ENCODE peak calls at places on chromosome 16, in ten cellular contexts. N is neural progenitor cell, W is GM23338, Y is foreskin fibroblast, U is heart right ventricle, H is GM13977, X is progenitor cell of endocrine pancreas, Q is A549, L is glutamatergic neuron, R is spleen. D is an unnamed sample.
A peak's percentile ranks its signal among the peaks of the same experiment; 100 is the strongest.

GRCh38 chr16:66881560-66881959 is 1.2 kb downstream of the PDP2 start:
- DNase-seq in N (no peak), W (no peak), Y (no peak), U (no peak), H (no peak), X (no peak), Q (no peak), L (no peak), R (no peak), D (no peak)

GRCh38 chr16:3198334-3199072 is 10.5 kb downstream of the OR1F1 start:
- DNase-seq in N (no peak), W (no peak), Y (no peak), U (no peak), H (no peak), X (no peak), Q (no peak), L (no peak), R (no peak), D (no peak)

GRCh38 chr16:81319221-81319912 is 4.6 kb downstream of the GAN start:
- DNase-seq in N (no peak), W (no peak), Y (peak; percentile 41), U (no peak), H (no peak), X (no peak), Q (no peak), L (no peak), R (no peak), D (no peak)

GRCh38 chr16:77383606-77384187 is 51.1 kb downstream of the ADAMTS18 start:
- DNase-seq in N (no peak), W (no peak), Y (no peak), U (no peak), H (no peak), X (no peak), Q (no peak), L (no peak), R (no peak), D (no peak)

GRCh38 chr16:14070877-14071575 is at the start of gene MRTFB:
- DNase-seq in N (peak; percentile 95), W (peak; percentile 86), Y (peak; percentile 41), U (peak; percentile 77), H (peak; percentile 92), X (peak; percentile 98), Q (peak; percentile 76), L (peak; percentile 92), R (peak; percentile 92), D (peak; percentile 91)

GRCh38 chr16:81500833-81501521 is 56.4 kb downstream of the CMIP start:
- DNase-seq in N (no peak), W (no peak), Y (peak; percentile 61), U (no peak), H (no peak), X (no peak), Q (no peak), L (no peak), R (peak; percentile 82), D (no peak)

GRCh38 chr16:4692460-4693295 is 684 bp upstream of the NUDT16L1 start:
- DNase-seq in N (peak; percentile 53), W (peak; percentile 46), Y (no peak), U (no peak), H (no peak), X (no peak), Q (peak; percentile 24), L (no peak), R (peak; percentile 82), D (peak; percentile 63)

GRCh38 chr16:28964527-28964926 is 10.1 kb upstream of the SPNS1 start:
- DNase-seq in N (no peak), W (no peak), Y (no peak), U (no peak), H (no peak), X (no peak), Q (no peak), L (no peak), R (no peak), D (no peak)

GRCh38 chr16:81558077-81558443 is 113.5 kb downstream of the CMIP start:
- DNase-seq in N (no peak), W (no peak), Y (no peak), U (no peak), H (no peak), X (no peak), Q (no peak), L (no peak), R (no peak), D (no peak)

GRCh38 chr16:11670171-11671131 is 2.2 kb downstream of the SNN start:
- DNase-seq in N (no peak), W (no peak), Y (no peak), U (no peak), H (peak; percentile 70), X (no peak), Q (no peak), L (peak; percentile 68), R (peak; percentile 84), D (peak; percentile 77)

GRCh38 chr16:16155234-16155633 is 68.1 kb downstream of the ABCC6 start:
- DNase-seq in N (no peak), W (no peak), Y (no peak), U (no peak), H (no peak), X (no peak), Q (no peak), L (no peak), R (no peak), D (no peak)

GRCh38 chr16:17058471-17058870 is 412.3 kb downstream of the XYLT1 start:
- DNase-seq in N (no peak), W (no peak), Y (no peak), U (no peak), H (no peak), X (no peak), Q (no peak), L (no peak), R (no peak), D (no peak)

GRCh38 chr16:22897184-22897583 is 83.2 kb downstream of the HS3ST2 start:
- DNase-seq in N (no peak), W (no peak), Y (no peak), U (no peak), H (no peak), X (no peak), Q (no peak), L (no peak), R (no peak), D (no peak)

GRCh38 chr16:11256657-11257130 is 690 bp upstream of the SOCS1 start:
- DNase-seq in N (peak; percentile 71), W (peak; percentile 71), Y (peak; percentile 48), U (peak; percentile 63), H (no peak), X (peak; percentile 42), Q (peak; percentile 38), L (peak; percentile 80), R (no peak), D (no peak)

GRCh38 chr16:56726283-56726682 is 3.6 kb upstream of the NUP93 start:
- DNase-seq in N (no peak), W (no peak), Y (no peak), U (no peak), H (no peak), X (no peak), Q (no peak), L (no peak), R (no peak), D (no peak)

GRCh38 chr16:17177968-17178880 is 292.5 kb downstream of the XYLT1 start:
- DNase-seq in N (peak; percentile 39), W (peak; percentile 41), Y (peak; percentile 18), U (no peak), H (no peak), X (no peak), Q (no peak), L (no peak), R (no peak), D (no peak)

GRCh38 chr16:4556112-4556511 is at the start of gene C16orf96:
- DNase-seq in N (no peak), W (no peak), Y (no peak), U (no peak), H (no peak), X (no peak), Q (no peak), L (no peak), R (no peak), D (no peak)

GRCh38 chr16:75219838-75220237 is 1.1 kb downstream of the CTRB1 start:
- DNase-seq in N (no peak), W (no peak), Y (no peak), U (no peak), H (no peak), X (no peak), Q (no peak), L (no peak), R (no peak), D (no peak)
- TF ChIP-seq CTCF in N (no peak), W (no peak), Y (no peak), U (no peak), H (no peak), X (no peak), Q (no peak), L (no peak), R (no peak), D (no peak)

DNA sequence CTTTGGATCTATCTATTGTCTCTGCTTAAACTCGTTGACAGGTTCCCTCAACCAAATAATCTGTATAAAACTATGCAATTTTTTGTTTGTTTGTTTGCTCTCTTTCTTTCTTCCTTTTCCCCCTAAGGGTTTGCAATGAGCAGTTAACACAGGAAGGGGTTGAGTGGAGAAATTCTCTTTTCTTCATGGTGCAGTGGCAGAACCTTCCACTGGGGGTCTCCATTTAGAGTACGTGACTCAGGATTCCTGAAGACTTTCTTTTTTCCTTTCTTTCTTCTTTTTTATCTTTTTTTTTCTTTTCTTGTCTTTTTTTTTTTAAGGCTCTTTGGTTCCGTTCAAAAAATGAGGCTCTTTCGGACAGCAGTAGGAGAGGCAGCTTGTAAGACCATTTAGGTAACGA is 19.5 kb upstream of the RBFOX1 start:
- DNase-seq in N (peak; percentile 50), W (peak; percentile 59), Y (no peak), U (no peak), H (no peak), X (no peak), Q (no peak), L (peak; percentile 20), R (no peak), D (no peak)
- TF ChIP-seq CTCF in N (peak; percentile 76), W (peak; percentile 42), Y (no peak), U (peak; percentile 53), H (peak; percentile 35), X (peak; percentile 78), Q (peak; percentile 15), L (peak; percentile 70), R (no peak), D (no peak)

GRCh38 chr16:51818342-51818944 is 667.4 kb upstream of the SALL1 start:
- DNase-seq in N (peak; percentile 74), W (peak; percentile 78), Y (peak; percentile 40), U (peak; percentile 7), H (peak; percentile 36), X (peak; percentile 51), Q (no peak), L (peak; percentile 82), R (no peak), D (peak; percentile 6)
- TF ChIP-seq CTCF in N (peak; percentile 87), W (peak; percentile 93), Y (peak; percentile 89), U (peak; percentile 60), H (peak; percentile 69), X (peak; percentile 76), Q (peak; percentile 38), L (peak; percentile 86), R (no peak), D (peak; percentile 5)

GRCh38 chr16:75837681-75838080 is 111.4 kb upstream of the CPHXL start:
- DNase-seq in N (no peak), W (no peak), Y (no peak), U (no peak), H (no peak), X (no peak), Q (no peak), L (no peak), R (no peak), D (no peak)

GRCh38 chr16:75837264-75837663 is 111.0 kb upstream of the CPHXL start:
- DNase-seq in N (no peak), W (no peak), Y (no peak), U (no peak), H (no peak), X (no peak), Q (no peak), L (no peak), R (no peak), D (no peak)

GRCh38 chr16:75836377-75837010 is 110.2 kb upstream of the CPHXL start:
- DNase-seq in N (no peak), W (peak; percentile 61), Y (no peak), U (no peak), H (no peak), X (no peak), Q (no peak), L (no peak), R (no peak), D (no peak)
- TF ChIP-seq CTCF in N (no peak), W (no peak), Y (no peak), U (no peak), H (no peak), X (no peak), Q (no peak), L (no peak), R (no peak), D (no peak)